ENCODE peak calls at places on chromosomes 6 and 20, in seven cellular contexts. O is prostate gland, N is brain microvascular endothelial cell, D is fibroblast of lung, W is GM23338, A is cardiac muscle cell, I is MM.1S. Q is an unnamed sample.

GRCh38 chr6:29528300-29528931 is 31.1 kb downstream of the UBD start:
- DNase-seq in D (no peak), W (no peak), N (no peak), I (no peak), O (no peak), A (no peak), Q (no peak)

GRCh38 chr6:106972500-106972899 is 2.0 kb downstream of the CD24 start:
- DNase-seq in O (no peak), I (no peak), A (peak; percentile 62), W (no peak), D (no peak), N (no peak), Q (peak; percentile 37)

GRCh38 chr6:125300992-125301434 is 754 bp downstream of the HDDC2 start:
- DNase-seq in W (peak; percentile 7), A (no peak), N (peak; percentile 34), D (peak; percentile 58), O (no peak), I (peak; percentile 6), Q (peak; percentile 26)

GRCh38 chr6:109925060-109925459 is 53.1 kb upstream of the GPR6 start:
- DNase-seq in A (peak; percentile 32), N (no peak), D (peak; percentile 1), W (no peak), I (no peak), O (no peak), Q (no peak)

GRCh38 chr6:24145690-24146131 is 19.7 kb downstream of the NRSN1 start:
- DNase-seq in W (no peak), D (no peak), A (no peak), O (no peak), N (no peak), I (no peak), Q (no peak)

GRCh38 chr6:37222125-37222967 is 35.2 kb upstream of the TBC1D22B start:
- DNase-seq in I (peak; percentile 87), A (peak; percentile 96), D (peak; percentile 86), W (peak; percentile 99), N (peak; percentile 86), O (peak; percentile 84), Q (peak; percentile 94)

GRCh38 chr20:17083738-17084137 is 143.1 kb upstream of the PCSK2 start:
- DNase-seq in A (peak; percentile 63), N (no peak), W (peak; percentile 65), D (no peak), I (peak; percentile 25), O (no peak), Q (no peak)

GRCh38 chr6:149723771-149724417 is 6.0 kb upstream of the LATS1 start:
- DNase-seq in D (peak; percentile 84), A (peak; percentile 41), O (peak; percentile 36), N (peak; percentile 69), W (peak; percentile 70), I (no peak), Q (peak; percentile 49)

GRCh38 chr6:143504369-143504768 is 7.2 kb downstream of the FUCA2 start:
- DNase-seq in A (no peak), W (no peak), D (peak; percentile 32), O (no peak), N (no peak), I (no peak), Q (no peak)

GRCh38 chr20:61926253-61926613 is 139.4 kb downstream of the TAF4 start:
- DNase-seq in D (no peak), O (no peak), N (no peak), I (no peak), W (no peak), A (no peak), Q (no peak)

GRCh38 chr6:21596379-21597242 is 3.1 kb downstream of the SOX4 start:
- DNase-seq in A (peak; percentile 87), O (peak; percentile 22), D (peak; percentile 77), I (peak; percentile 43), N (peak; percentile 32), W (peak; percentile 73), Q (peak; percentile 75)

GRCh38 chr6:165961236-165961751 is 206.4 kb downstream of the TBXT start:
- DNase-seq in A (no peak), W (no peak), I (no peak), N (no peak), O (no peak), D (no peak), Q (no peak)

GRCh38 chr6:47078991-47079390 is 36.9 kb upstream of the ADGRF1 start:
- DNase-seq in O (no peak), A (no peak), W (no peak), D (no peak), N (no peak), I (no peak), Q (no peak)

GRCh38 chr6:37667050-37667814 is 30.5 kb downstream of the MDGA1 start:
- DNase-seq in W (no peak), N (peak; percentile 69), O (no peak), A (no peak), I (no peak), D (peak; percentile 49), Q (no peak)

GRCh38 chr6:149220882-149221773 is 96.4 kb upstream of the TAB2 start:
- DNase-seq in O (no peak), A (peak; percentile 61), D (no peak), N (no peak), I (no peak), W (no peak), Q (no peak)

GRCh38 chr20:10217517-10218410 is 866 bp upstream of the SNAP25 start:
- DNase-seq in D (peak; percentile 99), A (peak; percentile 92), N (peak; percentile 84), I (no peak), O (peak; percentile 44), W (peak; percentile 84), Q (peak; percentile 72)

GRCh38 chr6:157644043-157644810 is 178.8 kb upstream of the SNX9 start:
- DNase-seq in O (no peak), W (no peak), N (no peak), D (peak; percentile 37), I (no peak), A (no peak), Q (no peak)

GRCh38 chr6:131532476-131533108 is 40.4 kb upstream of the ARG1 start:
- DNase-seq in I (no peak), D (no peak), N (no peak), A (no peak), W (no peak), O (no peak), Q (no peak)

GRCh38 chr6:107709341-107709740 is 114.8 kb downstream of the SCML4 start:
- DNase-seq in D (no peak), W (no peak), A (no peak), I (no peak), N (no peak), O (no peak), Q (no peak)

GRCh38 chr6:131288214-131288613 is 152.9 kb downstream of the AKAP7 start:
- DNase-seq in N (no peak), W (no peak), A (no peak), O (no peak), I (no peak), D (no peak), Q (no peak)

GRCh38 chr6:79608334-79609224 is 22.6 kb upstream of the SH3BGRL2 start:
- DNase-seq in O (no peak), W (no peak), N (no peak), A (no peak), I (no peak), D (no peak), Q (no peak)

GRCh38 chr6:13314806-13315205 is 13.5 kb downstream of the TBC1D7 start:
- DNase-seq in W (no peak), D (no peak), I (no peak), A (no peak), O (no peak), N (no peak), Q (no peak)

GRCh38 chr6:125197795-125198269 is 44.3 kb downstream of the TPD52L1 start:
- DNase-seq in N (peak; percentile 42), D (peak; percentile 55), O (peak; percentile 59), W (no peak), I (no peak), A (peak; percentile 70), Q (no peak)

GRCh38 chr6:109349419-109349987 is 32.8 kb downstream of the CD164 start:
- DNase-seq in O (peak; percentile 71), W (no peak), D (peak; percentile 83), A (peak; percentile 26), N (peak; percentile 52), I (no peak), Q (no peak)

GRCh38 chr6:135796884-135797283 is 54.6 kb upstream of the PDE7B start:
- DNase-seq in I (no peak), N (no peak), A (no peak), W (no peak), D (peak; percentile 28), O (no peak), Q (no peak)

GRCh38 chr6:132919028-132919427 is 104.7 kb downstream of the RPS12 start:
- DNase-seq in I (no peak), N (peak; percentile 17), D (peak; percentile 84), W (peak; percentile 18), A (peak; percentile 67), O (no peak), Q (peak; percentile 4)
- H3K4me3 ChIP-seq in I (no peak overlapping the region), N (no peak overlapping the region), D (no peak overlapping the region), W (no peak overlapping the region), A (no peak overlapping the region), O (no peak overlapping the region), Q (no peak overlapping the region)

GRCh38 chr20:38703526-38703925 is 20.8 kb upstream of the SLC32A1 start:
- DNase-seq in D (no peak), W (no peak), A (no peak), I (no peak), O (no peak), N (no peak), Q (no peak)
- H3K27me3 ChIP-seq in D (peaks cover 8% of the 10 kb centered on the region), W (no peaks in the 10 kb centered on the region), A (peaks cover 15% of the 10 kb centered on the region), I (peaks cover 45% of the 10 kb centered on the region), O (peaks cover 3% of the 10 kb centered on the region), N (peaks cover 5% of the 10 kb centered on the region), Q (no peaks in the 10 kb centered on the region)

GRCh38 chr20:51365670-51366069 is 176.8 kb downstream of the NFATC2 start:
- DNase-seq in A (no peak), O (no peak), W (no peak), D (peak; percentile 86), I (no peak), N (peak; percentile 91), Q (no peak)
- H3K4me3 ChIP-seq in A (no peak overlapping the region), O (no peak overlapping the region), W (no peak overlapping the region), D (no peak overlapping the region), I (no peak overlapping the region), N (no peak overlapping the region), Q (no peak overlapping the region)

GRCh38 chr20:63083831-63084562 is 77.2 kb upstream of the BHLHE23 start:
- DNase-seq in D (no peak), A (no peak), I (no peak), N (no peak), O (no peak), W (no peak), Q (peak; percentile 67)
- H3K27me3 ChIP-seq in D (no peaks in the 10 kb centered on the region), A (peaks cover 35% of the 10 kb centered on the region), I (peaks cover 100% of the 10 kb centered on the region), N (peaks cover 6% of the 10 kb centered on the region), O (peaks cover 8% of the 10 kb centered on the region), W (no peaks in the 10 kb centered on the region), Q (peaks cover 2% of the 10 kb centered on the region)

GRCh38 chr6:144899161-144899560 is 614.0 kb downstream of the UTRN start:
- DNase-seq in W (no peak), I (no peak), N (peak; percentile 18), A (no peak), D (peak; percentile 70), O (no peak), Q (no peak)
- H3K4me3 ChIP-seq in W (no peak overlapping the region), I (no peak overlapping the region), N (no peak overlapping the region), A (no peak overlapping the region), D (no peak overlapping the region), O (no peak overlapping the region), Q (no peak overlapping the region)

Q was measured in H7.